ENCODE peak calls at places on chromosomes 1 and 21, in six cellular contexts. One of them, this sample, is unnamed.

GRCh38 chr1:1602321-1602931 is 2.5 kb upstream of the FNDC10 start:
- DNase-seq in amygdala: no peak
- DNase-seq in ureter: no peak
- DNase-seq in foreskin fibroblast: no peak
- DNase-seq in H7: peak
- DNase-seq in hypothalamus: no peak
- DNase-seq in this sample: no peak

GRCh38 chr1:151012684-151013471 is 4.6 kb downstream of the PRUNE1 start:
- DNase-seq in amygdala: no peak
- DNase-seq in ureter: no peak
- DNase-seq in foreskin fibroblast: no peak
- DNase-seq in H7: no peak
- DNase-seq in hypothalamus: no peak
- DNase-seq in this sample: no peak

GRCh38 chr1:7458946-7459345 is 312.1 kb upstream of the VAMP3 start:
- DNase-seq in amygdala: no peak
- DNase-seq in ureter: no peak
- DNase-seq in foreskin fibroblast: no peak
- DNase-seq in H7: no peak
- DNase-seq in hypothalamus: no peak
- DNase-seq in this sample: no peak

GRCh38 chr21:45076245-45076661 is 1.9 kb downstream of the ADARB1 start:
- DNase-seq in amygdala: no peak
- DNase-seq in ureter: no peak
- DNase-seq in foreskin fibroblast: no peak
- DNase-seq in H7: no peak
- DNase-seq in hypothalamus: no peak
- DNase-seq in this sample: no peak

GRCh38 chr1:3036646-3037280 is 15.5 kb downstream of the ACTRT2 start:
- DNase-seq in amygdala: no peak
- DNase-seq in ureter: no peak
- DNase-seq in foreskin fibroblast: no peak
- DNase-seq in H7: peak
- DNase-seq in hypothalamus: no peak
- DNase-seq in this sample: no peak

GRCh38 chr1:43172532-43172972 is 422 bp downstream of the CFAP57 start:
- DNase-seq in amygdala: peak
- DNase-seq in ureter: peak
- DNase-seq in foreskin fibroblast: peak
- DNase-seq in H7: peak
- DNase-seq in hypothalamus: no peak
- DNase-seq in this sample: peak

GRCh38 chr1:43354936-43355335 is 3.8 kb upstream of the CDC20 start:
- DNase-seq in amygdala: no peak
- DNase-seq in ureter: no peak
- DNase-seq in foreskin fibroblast: no peak
- DNase-seq in H7: no peak
- DNase-seq in hypothalamus: no peak
- DNase-seq in this sample: no peak

GRCh38 chr1:150162862-150163706 is 13.4 kb downstream of the PLEKHO1 start:
- DNase-seq in amygdala: peak
- DNase-seq in ureter: peak
- DNase-seq in foreskin fibroblast: peak
- DNase-seq in H7: peak
- DNase-seq in hypothalamus: peak
- DNase-seq in this sample: peak

GRCh38 chr1:8096105-8097011 is 70.2 kb upstream of the ERRFI1 start:
- DNase-seq in amygdala: no peak
- DNase-seq in ureter: no peak
- DNase-seq in foreskin fibroblast: peak
- DNase-seq in H7: no peak
- DNase-seq in hypothalamus: no peak
- DNase-seq in this sample: no peak

GRCh38 chr1:156172696-156173470 is 19.5 kb downstream of the SEMA4A start:
- DNase-seq in amygdala: no peak
- DNase-seq in ureter: no peak
- DNase-seq in foreskin fibroblast: no peak
- DNase-seq in H7: peak
- DNase-seq in hypothalamus: no peak
- DNase-seq in this sample: no peak

GRCh38 chr1:155192346-155193274 is 15.1 kb downstream of the THBS3 start:
- DNase-seq in amygdala: no peak
- DNase-seq in ureter: peak
- DNase-seq in foreskin fibroblast: no peak
- DNase-seq in H7: peak
- DNase-seq in hypothalamus: no peak
- DNase-seq in this sample: peak